ENCODE peak calls at places on chromosomes 3 and 15, in five cellular contexts. T is mammary epithelial cell, H is IMR-90, Z is HCT116, G is fibroblast of lung. Y is an unnamed sample. For H3K27me3 and H3K36me3, the result is how much of the 10 kb centered on the place peaks cover.

GRCh38 chr15:39403674-39404117 is 177.2 kb upstream of the THBS1 start:
- DNase-seq in T (peak), H (peak), Z (no peak), G (peak), Y (peak)

GRCh38 chr3:8538223-8538622 is 36.6 kb downstream of the LMCD1 start:
- DNase-seq in T (no peak), H (no peak), Z (no peak), G (no peak), Y (no peak)

GRCh38 chr15:40769310-40770146 is at the start of gene C15orf62:
- DNase-seq in T (peak), H (peak), Z (no peak), G (peak), Y (peak)

GRCh38 chr15:91055548-91056331 is 33.3 kb upstream of the VPS33B start:
- DNase-seq in T (peak), H (peak), Z (peak), G (peak), Y (peak)

GRCh38 chr3:16338124-16338523 is 73.1 kb downstream of the OXNAD1 start:
- DNase-seq in T (no peak), H (no peak), Z (no peak), G (no peak), Y (no peak)

GRCh38 chr3:184615396-184615795 is 53.8 kb downstream of the EPHB3 start:
- DNase-seq in T (no peak), H (no peak), Z (no peak), G (no peak), Y (no peak)

GRCh38 chr3:185253645-185254410 is at the start of gene EHHADH:
- DNase-seq in T (peak), H (peak), Z (peak), G (peak), Y (peak)

GRCh38 chr3:184227481-184227935 is 1.9 kb upstream of the VWA5B2 start:
- DNase-seq in T (no peak), H (no peak), Z (no peak), G (no peak), Y (peak)

GRCh38 chr3:194867270-194867983 is 181.7 kb downstream of the FAM43A start:
- DNase-seq in T (no peak), H (no peak), Z (no peak), G (no peak), Y (peak)

GRCh38 chr15:74748322-74748946 is at the start of gene CYP1A2:
- DNase-seq in T (no peak), H (no peak), Z (no peak), G (no peak), Y (no peak)

GRCh38 chr3:35710554-35710953 is 71.2 kb downstream of the ARPP21 start:
- DNase-seq in T (no peak), H (no peak), Z (no peak), G (no peak), Y (no peak)

GRCh38 chr3:43288366-43288765 is 2.0 kb downstream of the SNRK start:
- DNase-seq in T (no peak), H (peak), Z (no peak), G (peak), Y (peak)

GRCh38 chr15:65373163-65373651 is 4.6 kb downstream of the IGDCC3 start:
- DNase-seq in T (no peak), H (no peak), Z (no peak), G (no peak), Y (no peak)

GRCh38 chr15:65374831-65375401 is 2.9 kb downstream of the IGDCC3 start:
- DNase-seq in T (no peak), H (peak), Z (no peak), G (peak), Y (no peak)

GRCh38 chr15:65372787-65373067 is 5.1 kb downstream of the IGDCC3 start:
- DNase-seq in T (no peak), H (no peak), Z (no peak), G (no peak), Y (no peak)

GRCh38 chr15:65375871-65376552 is 1.8 kb downstream of the IGDCC3 start:
- DNase-seq in T (no peak), H (no peak), Z (no peak), G (no peak), Y (no peak)

GRCh38 chr15:65374334-65374733 is 3.5 kb downstream of the IGDCC3 start:
- DNase-seq in T (no peak), H (no peak), Z (no peak), G (no peak), Y (no peak)
- H3K27me3 ChIP-seq in T (under half), H (half or more), Z (under half), G (under half), Y (under half)

GRCh38 chr3:177177670-177178295 is 19.5 kb downstream of the TBL1XR1 start:
- DNase-seq in T (peak), H (no peak), Z (no peak), G (no peak), Y (no peak)
- H3K36me3 ChIP-seq in T (under half), H (under half), Z (under half), G (under half), Y (under half)

DNA sequence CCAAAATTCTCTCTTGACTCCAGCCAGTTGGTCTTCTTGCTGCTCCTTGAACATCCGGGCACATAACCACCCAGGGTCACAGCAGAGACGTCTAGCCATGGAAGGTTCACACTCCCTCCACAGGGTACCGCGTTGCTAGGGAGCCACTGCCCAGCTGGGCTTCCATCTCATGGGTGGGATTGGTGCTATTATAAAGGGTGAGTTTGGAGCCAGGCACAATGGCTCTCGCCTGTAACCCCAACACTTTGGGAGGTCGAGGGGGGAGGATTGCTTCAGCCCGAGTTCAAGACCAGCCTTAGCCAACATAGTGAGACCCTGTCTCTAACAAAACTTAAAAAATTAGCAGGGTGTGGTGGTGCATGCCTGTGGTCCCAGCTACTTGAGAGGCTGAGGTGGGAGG is 17.5 kb upstream of the SKOR1 start:
- DNase-seq in T (no peak), H (no peak), Z (no peak), G (no peak), Y (no peak)
- H2AFZ ChIP-seq in T (no peak), H (no peak), Z (no peak), G (no peak), Y (no peak)

GRCh38 chr3:10389995-10390394 is 69.1 kb upstream of the SEC13 start:
- DNase-seq in T (no peak), H (no peak), Z (no peak), G (no peak), Y (no peak)
- H3K27me3 ChIP-seq in T (under half), H (under half), Z (under half), G (under half), Y (under half)

GRCh38 chr15:76335851-76336253 is 721 bp upstream of the ISL2 start:
- DNase-seq in T (no peak), H (no peak), Z (no peak), G (no peak), Y (peak)
- H3K36me3 ChIP-seq in T (under half), H (under half), Z (under half), G (under half), Y (under half)

GRCh38 chr15:63373866-63374548 is 7.6 kb downstream of the CA12 start:
- DNase-seq in T (no peak), H (no peak), Z (no peak), G (no peak), Y (no peak)

GRCh38 chr15:63372753-63373152 is 8.9 kb downstream of the CA12 start:
- DNase-seq in T (no peak), H (peak), Z (no peak), G (peak), Y (no peak)

GRCh38 chr15:63372018-63372705 is 9.5 kb downstream of the CA12 start:
- DNase-seq in T (peak), H (peak), Z (peak), G (peak), Y (peak)

GRCh38 chr15:63374686-63375520 is 6.7 kb downstream of the CA12 start:
- DNase-seq in T (peak), H (peak), Z (no peak), G (peak), Y (peak)

DNA sequence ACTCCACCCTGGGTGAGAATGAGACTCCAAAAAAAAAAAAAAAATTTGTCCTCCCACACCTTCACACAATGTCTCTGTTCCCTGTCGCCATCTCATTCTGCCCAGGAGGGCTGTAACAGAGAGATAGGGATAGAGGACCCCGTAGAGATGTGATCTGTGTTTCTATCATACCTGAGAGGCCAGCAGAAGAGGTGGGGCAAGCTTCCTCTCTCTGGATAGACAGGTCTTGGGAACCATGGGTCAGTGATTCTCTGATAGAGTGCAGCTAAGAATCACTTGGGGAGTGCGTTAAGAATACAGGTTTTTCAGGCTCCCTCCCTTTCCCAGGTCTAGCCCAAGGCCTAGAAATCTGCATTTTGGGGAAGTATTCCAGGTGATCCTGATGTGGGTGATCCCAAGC is 8.3 kb downstream of the CA12 start:
- DNase-seq in T (no peak), H (no peak), Z (no peak), G (no peak), Y (no peak)
- H2AFZ ChIP-seq in T (no peak), H (no peak), Z (no peak), G (no peak), Y (no peak)

GRCh38 chr3:123446210-123446609 is 2.7 kb downstream of the ADCY5 start:
- DNase-seq in T (no peak), H (no peak), Z (no peak), G (no peak), Y (no peak)
- H3K27me3 ChIP-seq in T (under half), H (half or more), Z (under half), G (half or more), Y (half or more)

GRCh38 chr15:83569341-83569740 is 84.6 kb upstream of the ADAMTSL3 start:
- DNase-seq in T (no peak), H (no peak), Z (no peak), G (no peak), Y (no peak)
- H3K36me3 ChIP-seq in T (under half), H (under half), Z (under half), G (under half), Y (under half)

GRCh38 chr15:85306946-85307686 is 73.3 kb upstream of the AKAP13 start:
- DNase-seq in T (no peak), H (no peak), Z (no peak), G (no peak), Y (no peak)
- H2AFZ ChIP-seq in T (no peak), H (no peak), Z (no peak), G (no peak), Y (no peak)

Y was measured in PC-3.